ENCODE peak calls at places on chromosomes 4 and X, in nine cellular contexts. One of them, this sample, is unnamed.
A peak's percentile ranks its signal among the peaks of the same experiment; 100 is the strongest.

GRCh38 chr4:70838972-70839536 is 636 bp downstream of the GRSF1 start:
- DNase-seq in cardiac muscle cell: peak; percentile 77
- DNase-seq in stomach: peak; percentile 67
- DNase-seq in ELF-1: peak; percentile 76
- DNase-seq in iris pigment epithelial cell: peak; percentile 70
- DNase-seq in immature natural killer cell: peak; percentile 76
- DNase-seq in GM12891: peak; percentile 66
- DNase-seq in islet precursor cell: peak; percentile 80
- DNase-seq in SW480: peak; percentile 62
- DNase-seq in this sample: peak; percentile 66

GRCh38 chr4:17232575-17233253 is 279.2 kb downstream of the QDPR start:
- DNase-seq in ELF-1: peak; percentile 25
- DNase-seq in islet precursor cell: peak; percentile 58
- DNase-seq in iris pigment epithelial cell: peak; percentile 84
- DNase-seq in immature natural killer cell: no peak
- DNase-seq in SW480: no peak
- DNase-seq in GM12891: no peak
- DNase-seq in cardiac muscle cell: peak; percentile 84
- DNase-seq in stomach: peak; percentile 30
- DNase-seq in this sample: no peak

GRCh38 chr4:38678078-38678477 is 14.1 kb downstream of the KLF3 start:
- DNase-seq in SW480: no peak
- DNase-seq in stomach: no peak
- DNase-seq in GM12891: no peak
- DNase-seq in cardiac muscle cell: no peak
- DNase-seq in iris pigment epithelial cell: peak; percentile 99
- DNase-seq in immature natural killer cell: no peak
- DNase-seq in islet precursor cell: no peak
- DNase-seq in ELF-1: no peak
- DNase-seq in this sample: no peak

GRCh38 chr4:107058828-107059227 is 22.7 kb upstream of the DKK2 start:
- DNase-seq in stomach: no peak
- DNase-seq in ELF-1: no peak
- DNase-seq in cardiac muscle cell: no peak
- DNase-seq in GM12891: no peak
- DNase-seq in islet precursor cell: no peak
- DNase-seq in SW480: no peak
- DNase-seq in iris pigment epithelial cell: peak; percentile 72
- DNase-seq in immature natural killer cell: no peak
- DNase-seq in this sample: no peak

GRCh38 chr4:141569141-141569540 is 67.2 kb upstream of the IL15 start:
- DNase-seq in ELF-1: no peak
- DNase-seq in cardiac muscle cell: no peak
- DNase-seq in iris pigment epithelial cell: peak; percentile 67
- DNase-seq in immature natural killer cell: no peak
- DNase-seq in islet precursor cell: no peak
- DNase-seq in stomach: no peak
- DNase-seq in SW480: no peak
- DNase-seq in GM12891: no peak
- DNase-seq in this sample: no peak

GRCh38 chrX:41334866-41335589 is 1.1 kb downstream of the DDX3X start:
- DNase-seq in GM12891: no peak
- DNase-seq in iris pigment epithelial cell: peak; percentile 57
- DNase-seq in immature natural killer cell: peak; percentile 83
- DNase-seq in ELF-1: peak; percentile 57
- DNase-seq in SW480: peak; percentile 60
- DNase-seq in cardiac muscle cell: no peak
- DNase-seq in stomach: peak; percentile 69
- DNase-seq in islet precursor cell: no peak
- DNase-seq in this sample: no peak

GRCh38 chr4:83709627-83710026 is 173.7 kb downstream of the GPAT3 start:
- DNase-seq in stomach: no peak
- DNase-seq in ELF-1: no peak
- DNase-seq in GM12891: no peak
- DNase-seq in immature natural killer cell: no peak
- DNase-seq in islet precursor cell: no peak
- DNase-seq in SW480: no peak
- DNase-seq in cardiac muscle cell: no peak
- DNase-seq in iris pigment epithelial cell: no peak
- DNase-seq in this sample: no peak

GRCh38 chr4:17544205-17544604 is 29.2 kb downstream of the CLRN2 start:
- DNase-seq in stomach: no peak
- DNase-seq in islet precursor cell: peak; percentile 91
- DNase-seq in cardiac muscle cell: no peak
- DNase-seq in ELF-1: peak; percentile 48
- DNase-seq in iris pigment epithelial cell: peak; percentile 42
- DNase-seq in SW480: peak; percentile 77
- DNase-seq in immature natural killer cell: no peak
- DNase-seq in GM12891: no peak
- DNase-seq in this sample: peak; percentile 18

GRCh38 chrX:134870419-134870818 is 120.4 kb upstream of the SMIM10 start:
- DNase-seq in cardiac muscle cell: no peak
- DNase-seq in immature natural killer cell: no peak
- DNase-seq in stomach: no peak
- DNase-seq in ELF-1: no peak
- DNase-seq in islet precursor cell: no peak
- DNase-seq in SW480: no peak
- DNase-seq in GM12891: no peak
- DNase-seq in iris pigment epithelial cell: no peak
- DNase-seq in this sample: no peak

GRCh38 chrX:56968980-56969379 is 26.4 kb downstream of the SPIN3 start:
- DNase-seq in islet precursor cell: no peak
- DNase-seq in stomach: no peak
- DNase-seq in ELF-1: no peak
- DNase-seq in iris pigment epithelial cell: peak; percentile 29
- DNase-seq in immature natural killer cell: no peak
- DNase-seq in cardiac muscle cell: no peak
- DNase-seq in SW480: no peak
- DNase-seq in GM12891: no peak
- DNase-seq in this sample: peak; percentile 42

GRCh38 chrX:29661290-29661689 is 554.1 kb upstream of the MAGEB2 start:
- DNase-seq in immature natural killer cell: no peak
- DNase-seq in SW480: peak; percentile 32
- DNase-seq in GM12891: no peak
- DNase-seq in iris pigment epithelial cell: peak; percentile 73
- DNase-seq in islet precursor cell: no peak
- DNase-seq in cardiac muscle cell: no peak
- DNase-seq in ELF-1: no peak
- DNase-seq in stomach: no peak
- DNase-seq in this sample: no peak

GRCh38 chr4:123017636-123018390 is 95.4 kb upstream of the NUDT6 start:
- DNase-seq in stomach: no peak
- DNase-seq in islet precursor cell: no peak
- DNase-seq in immature natural killer cell: no peak
- DNase-seq in ELF-1: no peak
- DNase-seq in iris pigment epithelial cell: peak; percentile 69
- DNase-seq in GM12891: no peak
- DNase-seq in SW480: no peak
- DNase-seq in cardiac muscle cell: no peak
- DNase-seq in this sample: no peak

GRCh38 chr4:5524900-5525299 is 183.5 kb downstream of the EVC2 start:
- DNase-seq in cardiac muscle cell: no peak
- DNase-seq in ELF-1: no peak
- DNase-seq in immature natural killer cell: no peak
- DNase-seq in GM12891: no peak
- DNase-seq in iris pigment epithelial cell: peak; percentile 79
- DNase-seq in stomach: no peak
- DNase-seq in islet precursor cell: no peak
- DNase-seq in SW480: no peak
- DNase-seq in this sample: no peak

GRCh38 chr4:7978489-7978888 is 38.8 kb upstream of the AFAP1 start:
- DNase-seq in islet precursor cell: peak; percentile 94
- DNase-seq in immature natural killer cell: no peak
- DNase-seq in SW480: peak; percentile 78
- DNase-seq in stomach: peak; percentile 37
- DNase-seq in iris pigment epithelial cell: no peak
- DNase-seq in cardiac muscle cell: no peak
- DNase-seq in ELF-1: peak; percentile 92
- DNase-seq in GM12891: no peak
- DNase-seq in this sample: peak; percentile 97

GRCh38 chr4:42280327-42281095 is 116.8 kb upstream of the SHISA3 start:
- DNase-seq in islet precursor cell: no peak
- DNase-seq in iris pigment epithelial cell: peak; percentile 20
- DNase-seq in cardiac muscle cell: peak; percentile 35
- DNase-seq in SW480: no peak
- DNase-seq in ELF-1: peak; percentile 24
- DNase-seq in GM12891: no peak
- DNase-seq in stomach: no peak
- DNase-seq in immature natural killer cell: no peak
- DNase-seq in this sample: no peak

GRCh38 chr4:16686195-16686594 is 212.2 kb downstream of the LDB2 start:
- DNase-seq in GM12891: no peak
- DNase-seq in SW480: no peak
- DNase-seq in cardiac muscle cell: no peak
- DNase-seq in immature natural killer cell: no peak
- DNase-seq in ELF-1: no peak
- DNase-seq in iris pigment epithelial cell: peak; percentile 96
- DNase-seq in islet precursor cell: no peak
- DNase-seq in stomach: no peak
- DNase-seq in this sample: no peak

GRCh38 chr4:103354006-103354405 is 155.9 kb upstream of the CENPE start:
- DNase-seq in iris pigment epithelial cell: no peak
- DNase-seq in cardiac muscle cell: no peak
- DNase-seq in immature natural killer cell: no peak
- DNase-seq in islet precursor cell: no peak
- DNase-seq in GM12891: no peak
- DNase-seq in stomach: no peak
- DNase-seq in SW480: no peak
- DNase-seq in ELF-1: no peak
- DNase-seq in this sample: no peak

This sample was measured in trophoblast cell.